ENCODE peak calls at places on chromosomes 1 and 21, in eight cellular contexts. G, L, R, S, D, M, B and X are unnamed samples.

GRCh38 chr1:236553370-236553769 is 29.6 kb downstream of the LGALS8 start:
- DNase-seq in M (no peak), S (no peak), L (no peak), D (no peak), R (no peak), B (no peak), G (no peak), X (no peak)

GRCh38 chr1:161225178-161225533 is 704 bp upstream of the TOMM40L start:
- DNase-seq in S (no peak), B (no peak), L (no peak), M (no peak), R (no peak), G (no peak), D (no peak), X (no peak)

GRCh38 chr1:184860535-184860934 is 105.9 kb upstream of the EDEM3 start:
- DNase-seq in M (no peak), S (no peak), R (no peak), G (no peak), B (no peak), L (no peak), D (no peak), X (no peak)

GRCh38 chr21:33362044-33362555 is 37.3 kb downstream of the IFNAR1 start:
- DNase-seq in S (no peak), D (peak; percentile 59), G (no peak), B (no peak), M (no peak), R (no peak), L (peak; percentile 51), X (peak; percentile 64)

GRCh38 chr1:212218065-212218464 is 67.1 kb upstream of the PPP2R5A start:
- DNase-seq in D (no peak), S (no peak), B (no peak), G (no peak), M (no peak), R (no peak), L (no peak), X (no peak)

GRCh38 chr1:169024800-169025253 is 81.7 kb upstream of the ATP1B1 start:
- DNase-seq in S (no peak), M (no peak), D (no peak), L (no peak), R (no peak), B (peak; percentile 92), G (no peak), X (no peak)

GRCh38 chr1:12184008-12184681 is 17.4 kb downstream of the TNFRSF1B start:
- DNase-seq in G (no peak), D (peak; percentile 34), B (no peak), L (no peak), S (peak; percentile 93), R (no peak), M (peak; percentile 93), X (peak; percentile 92)

GRCh38 chr1:10529772-10530171 is 55.0 kb downstream of the PEX14 start:
- DNase-seq in S (no peak), D (no peak), M (peak; percentile 3), R (no peak), L (no peak), B (no peak), G (no peak), X (no peak)

GRCh38 chr1:194267021-194267420 is 1080.6 kb upstream of the B3GALT2 start:
- DNase-seq in L (no peak), M (no peak), G (no peak), B (no peak), S (no peak), R (no peak), D (no peak), X (no peak)

GRCh38 chr21:17352937-17353655 is 159.7 kb upstream of the CXADR start:
- DNase-seq in M (no peak), B (no peak), L (no peak), G (no peak), D (no peak), R (no peak), S (no peak), X (no peak)

GRCh38 chr1:10451286-10451685 is 1.5 kb downstream of the CORT start:
- DNase-seq in L (no peak), D (no peak), B (no peak), R (no peak), M (peak; percentile 42), S (peak; percentile 65), G (no peak), X (no peak)

GRCh38 chr21:38726482-38726881 is 79.2 kb upstream of the ETS2 start:
- DNase-seq in G (no peak), L (no peak), D (no peak), B (no peak), R (no peak), S (no peak), M (no peak), X (no peak)

GRCh38 chr1:245859510-245860114 is 647.5 kb downstream of the SMYD3 start:
- DNase-seq in B (no peak), L (no peak), D (no peak), M (peak; percentile 22), R (no peak), G (no peak), S (no peak), X (no peak)

GRCh38 chr1:34590211-34590623 is 164.6 kb upstream of the GJB5 start:
- DNase-seq in M (no peak), D (peak; percentile 6), S (peak; percentile 43), B (peak; percentile 16), L (peak; percentile 48), R (peak; percentile 19), G (no peak), X (no peak)

DNA sequence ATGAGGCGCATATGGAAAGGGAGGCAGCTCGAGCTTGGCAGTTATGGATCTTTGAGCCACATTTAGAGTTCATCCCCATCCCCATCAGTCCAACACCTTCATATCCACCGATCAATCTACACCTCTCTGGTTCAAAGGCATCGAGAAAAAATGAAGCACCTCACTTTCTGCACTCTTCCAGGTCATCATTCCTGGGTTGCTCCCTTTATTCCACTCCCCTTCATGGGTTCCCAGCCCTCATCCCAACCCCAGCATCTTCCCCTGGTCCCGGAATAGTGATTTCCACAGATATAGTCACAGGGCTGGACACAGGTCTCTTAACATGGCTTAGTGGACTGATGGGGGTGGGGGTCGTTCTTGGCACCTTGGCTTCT is 354 bp downstream of the HAPLN2 start:
- DNase-seq in L (no peak), G (no peak), S (no peak), D (no peak), M (no peak), B (no peak), R (no peak), X (no peak)
- TF ChIP-seq CTCF in L (no peak), G (no peak), S (peak; percentile 3), D (no peak), M (no peak), B (no peak), R (no peak), X (no peak)

GRCh38 chr1:61046434-61046833 is 35.9 kb upstream of the NFIA start:
- DNase-seq in M (no peak), S (no peak), R (no peak), G (no peak), L (no peak), B (no peak), D (no peak), X (no peak)

GRCh38 chr1:61047061-61047460 is 35.3 kb upstream of the NFIA start:
- DNase-seq in L (no peak), G (no peak), R (no peak), D (no peak), S (no peak), B (no peak), M (no peak), X (no peak)

GRCh38 chr1:61042679-61043009 is 39.7 kb upstream of the NFIA start:
- DNase-seq in D (no peak), S (no peak), L (no peak), G (no peak), B (no peak), R (no peak), M (no peak), X (no peak)

DNA sequence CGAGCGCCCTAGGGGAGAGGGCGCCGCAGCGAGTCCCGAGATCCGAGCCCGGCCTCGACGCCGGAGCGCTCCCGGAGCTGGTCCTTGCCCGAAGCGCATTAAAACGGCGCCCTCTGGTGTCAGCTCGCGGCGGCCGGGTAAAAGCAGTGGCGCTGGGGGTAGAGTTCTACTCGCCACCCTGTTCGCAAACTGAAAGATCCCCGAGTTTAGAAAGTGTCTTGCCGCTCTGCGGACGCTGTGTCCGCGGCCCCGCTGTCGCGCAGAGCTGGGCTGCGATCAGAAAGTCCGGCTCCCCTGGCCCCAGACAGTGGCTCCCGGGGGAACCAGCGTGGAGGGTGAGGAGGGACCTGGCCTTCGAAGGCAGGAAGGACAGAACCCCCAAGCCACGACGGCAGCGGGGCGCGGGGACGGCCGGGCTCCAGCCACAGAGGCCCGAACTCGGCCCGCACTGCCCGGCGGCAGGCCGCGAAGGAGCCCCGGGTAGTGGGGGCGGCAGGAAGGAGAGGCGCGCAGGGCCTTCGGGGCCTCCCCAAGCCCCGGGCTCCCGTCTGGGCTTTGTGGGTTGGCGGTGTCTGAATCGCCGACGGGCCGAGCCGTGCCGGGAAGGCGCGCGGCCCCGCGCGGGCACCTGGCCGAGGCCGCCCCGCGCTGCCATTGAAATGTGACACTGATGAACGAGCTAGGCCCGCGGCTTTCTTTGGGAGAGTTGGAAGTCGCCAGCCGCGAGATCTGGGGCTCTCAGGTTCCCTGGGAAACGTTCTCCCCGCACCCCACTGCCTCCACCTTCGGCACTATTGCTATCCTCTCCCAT is 39.1 kb upstream of the NFIA start:
- DNase-seq in B (no peak), G (peak; percentile 59), S (peak; percentile 55), R (peak; percentile 28), L (peak; percentile 96), D (no peak), M (peak; percentile 85), X (peak; percentile 56)
- TF ChIP-seq MAX in B (no peak), G (peak; percentile 56), S (no peak), R (no peak), L (peak; percentile 42), D (peak; percentile 6), M (no peak), X (no peak)

GRCh38 chr1:183632087-183632486 is 3.5 kb downstream of the ARPC5 start:
- DNase-seq in M (no peak), S (no peak), R (no peak), B (no peak), L (no peak), D (no peak), G (no peak), X (no peak)

GRCh38 chr1:183635112-183635605 is 424 bp downstream of the ARPC5 start:
- DNase-seq in M (no peak), G (peak; percentile 30), S (peak; percentile 71), R (no peak), D (peak; percentile 63), B (no peak), L (peak; percentile 45), X (no peak)

GRCh38 chr1:183634429-183635065 is 1.0 kb downstream of the ARPC5 start:
- DNase-seq in B (no peak), M (no peak), G (no peak), D (no peak), S (no peak), R (no peak), L (no peak), X (no peak)

GRCh38 chr1:183632964-183633363 is 2.6 kb downstream of the ARPC5 start:
- DNase-seq in S (no peak), G (no peak), D (peak; percentile 35), L (no peak), B (no peak), M (no peak), R (no peak), X (no peak)

GRCh38 chr1:183633676-183634343 is 1.8 kb downstream of the ARPC5 start:
- DNase-seq in L (no peak), D (peak; percentile 73), G (peak; percentile 61), M (peak; percentile 83), B (peak; percentile 73), S (peak; percentile 46), R (peak; percentile 63), X (peak; percentile 84)
- TF ChIP-seq CTCF in L (no peak), D (peak; percentile 62), G (peak; percentile 75), M (no peak), B (peak; percentile 15), S (peak; percentile 71), R (peak; percentile 60), X (peak; percentile 42)

GRCh38 chr1:77513839-77514763 is 168.4 kb downstream of the ZZZ3 start:
- DNase-seq in S (no peak), M (peak; percentile 88), B (no peak), G (no peak), D (no peak), L (peak; percentile 32), R (no peak), X (no peak)
- TF ChIP-seq MAX in S (peak; percentile 39), M (no peak), B (no peak), G (no peak), D (no peak), L (no peak), R (no peak), X (no peak)